ENCODE peak calls at places on chromosomes 3 and 15, in six cellular contexts. U, T, X, Q, B and C are unnamed samples.

GRCh38 chr3:12175844-12176453 is 17.2 kb upstream of the TIMP4 start:
- DNase-seq in B (peak; percentile 69), Q (peak; percentile 62), X (peak; percentile 59), U (no peak), T (no peak), C (no peak)

GRCh38 chr3:105401691-105402149 is 35.0 kb downstream of the ALCAM start:
- DNase-seq in T (no peak), U (no peak), X (no peak), Q (no peak), B (no peak), C (no peak)

GRCh38 chr3:94936023-94936580 is 873.2 kb downstream of the NSUN3 start:
- DNase-seq in X (no peak), B (no peak), Q (no peak), T (no peak), U (no peak), C (no peak)

GRCh38 chr3:3127432-3128010 is 781 bp downstream of the TRNT1 start:
- DNase-seq in Q (peak; percentile 38), B (no peak), U (no peak), T (peak; percentile 70), X (no peak), C (no peak)

GRCh38 chr3:186477876-186478275 is 66.3 kb downstream of the CRYGS start:
- DNase-seq in X (no peak), Q (no peak), B (no peak), T (no peak), U (no peak), C (no peak)

GRCh38 chr3:54670269-54671000 is 257.4 kb downstream of the LRTM1 start:
- DNase-seq in U (no peak), X (no peak), T (no peak), B (peak; percentile 9), Q (peak; percentile 25), C (no peak)

GRCh38 chr15:70854669-70854976 is 666 bp upstream of the LARP6 start:
- DNase-seq in U (no peak), T (no peak), Q (peak; percentile 63), X (no peak), B (no peak), C (no peak)

GRCh38 chr3:51024765-51025681 is 350.3 kb downstream of the DOCK3 start:
- DNase-seq in U (no peak), T (peak; percentile 74), Q (peak; percentile 27), B (peak; percentile 9), X (peak; percentile 56), C (no peak)

GRCh38 chr15:96166223-96167200 is 164.0 kb upstream of the NR2F2 start:
- DNase-seq in B (no peak), U (no peak), T (no peak), X (no peak), Q (no peak), C (no peak)

GRCh38 chr15:57320543-57321220 is 55.6 kb upstream of the CGNL1 start:
- DNase-seq in T (no peak), U (no peak), Q (no peak), B (no peak), X (no peak), C (peak; percentile 85)

GRCh38 chr3:183492849-183493179 is 62.7 kb downstream of the KLHL6 start:
- DNase-seq in B (no peak), X (no peak), U (no peak), Q (no peak), T (no peak), C (no peak)

GRCh38 chr3:137695351-137695750 is 68.8 kb upstream of the SOX14 start:
- DNase-seq in T (no peak), B (no peak), X (no peak), Q (peak; percentile 28), U (no peak), C (no peak)

GRCh38 chr15:52746162-52746721 is 43.9 kb downstream of the ONECUT1 start:
- DNase-seq in B (no peak), U (no peak), X (no peak), T (no peak), Q (no peak), C (no peak)

GRCh38 chr15:44265757-44266156 is 22.8 kb upstream of the GOLM2 start:
- DNase-seq in B (no peak), X (no peak), U (no peak), Q (no peak), T (no peak), C (peak; percentile 26)

GRCh38 chr3:38829404-38829803 is 13.4 kb upstream of the SCN10A start:
- DNase-seq in U (peak; percentile 35), X (peak; percentile 63), B (peak; percentile 11), Q (no peak), T (no peak), C (peak; percentile 81)

GRCh38 chr15:35667908-35668307 is 121.9 kb upstream of the DPH6 start:
- DNase-seq in T (no peak), B (no peak), X (no peak), Q (peak; percentile 56), U (no peak), C (no peak)

GRCh38 chr15:72375501-72375845 is 341 bp downstream of the HEXA start:
- DNase-seq in T (no peak), B (no peak), U (no peak), X (peak; percentile 69), Q (no peak), C (peak; percentile 47)

GRCh38 chr3:196320110-196320509 is 2.1 kb upstream of the DYNLT2B start:
- DNase-seq in T (no peak), U (no peak), Q (no peak), X (no peak), B (no peak), C (no peak)

GRCh38 chr3:79724206-79724605 is 43.6 kb downstream of the ROBO1 start:
- DNase-seq in X (no peak), T (no peak), U (no peak), B (peak; percentile 18), Q (peak; percentile 62), C (no peak)

GRCh38 chr3:5427938-5428337 is 240.4 kb downstream of the EDEM1 start:
- DNase-seq in B (no peak), Q (no peak), U (no peak), T (no peak), X (no peak), C (no peak)

GRCh38 chr3:25854635-25855034 is 64.7 kb downstream of the OXSM start:
- DNase-seq in Q (peak; percentile 61), U (no peak), T (no peak), X (no peak), B (no peak), C (no peak)

GRCh38 chr3:59001675-59002074 is 48.1 kb downstream of the CFAP20DC start:
- DNase-seq in B (no peak), Q (no peak), X (no peak), U (no peak), T (no peak), C (no peak)

GRCh38 chr15:27798807-27799206 is 300.3 kb downstream of the OCA2 start:
- DNase-seq in B (no peak), Q (no peak), X (no peak), U (no peak), T (no peak), C (no peak)

GRCh38 chr3:81024560-81024959 is 736.9 kb downstream of the GBE1 start:
- DNase-seq in B (no peak), X (no peak), U (no peak), Q (no peak), T (no peak), C (no peak)

GRCh38 chr3:32451049-32451659 is 51.5 kb downstream of the CMTM6 start:
- DNase-seq in T (peak; percentile 28), B (no peak), X (peak; percentile 22), U (no peak), Q (no peak), C (no peak)

GRCh38 chr3:50316657-50317242 is 5.8 kb downstream of the HYAL2 start:
- DNase-seq in Q (peak; percentile 88), X (peak; percentile 87), T (peak; percentile 81), U (no peak), B (no peak), C (no peak)

GRCh38 chr15:32692286-32692685 is 25.5 kb upstream of the GREM1 start:
- DNase-seq in B (no peak), Q (no peak), U (no peak), X (no peak), T (no peak), C (no peak)

GRCh38 chr15:66800584-66801235 is 98.7 kb downstream of the SMAD6 start:
- DNase-seq in T (no peak), X (no peak), Q (no peak), U (no peak), B (no peak), C (peak; percentile 4)

GRCh38 chr3:119498188-119498987 is at the start of gene TIMMDC1:
- DNase-seq in B (peak; percentile 97), Q (peak; percentile 99), T (peak; percentile 98), U (peak; percentile 90), X (peak; percentile 98), C (peak; percentile 96)